ENCODE peak calls at places on chromosomes 13 and 19, in six cellular contexts. Q is left lung; Y is hepatic stellate cell; O is heart right ventricle; U is activated CD4-positive, CD25-positive, alpha-beta regulatory T cell treated with anti-CD3 and anti-CD28 coated beads, Interleukin-2, amount 50 U/mL, for 72 hours; D is NCI-H1930. Z is an unnamed sample.
A peak's percentile ranks its signal among the peaks of the same experiment; 100 is the strongest.

GRCh38 chr13:99658266-99658991 is 157.2 kb downstream of the TM9SF2 start:
- DNase-seq in Q (peak; percentile 88), Y (peak; percentile 32), O (peak; percentile 50), U (peak; percentile 49), D (peak; percentile 17), Z (peak; percentile 77)

GRCh38 chr13:92573467-92574057 is 653.0 kb upstream of the GPC6 start:
- DNase-seq in Q (no peak), Y (no peak), O (no peak), U (no peak), D (no peak), Z (no peak)

GRCh38 chr19:1073956-1074511 is 7.1 kb downstream of the ARHGAP45 start:
- DNase-seq in Q (no peak), Y (no peak), O (no peak), U (no peak), D (no peak), Z (no peak)

GRCh38 chr19:6925801-6926751 is 38.7 kb downstream of the ADGRE1 start:
- DNase-seq in Q (no peak), Y (no peak), O (no peak), U (peak; percentile 45), D (no peak), Z (no peak)

GRCh38 chr19:31578326-31578725 is 229.1 kb upstream of the TSHZ3 start:
- DNase-seq in Q (no peak), Y (no peak), O (no peak), U (no peak), D (no peak), Z (peak; percentile 63)

GRCh38 chr19:19563348-19563848 is 25.3 kb downstream of the CILP2 start:
- DNase-seq in Q (no peak), Y (no peak), O (no peak), U (no peak), D (no peak), Z (no peak)

GRCh38 chr13:36875955-36876354 is 44.1 kb downstream of the SMAD9 start:
- DNase-seq in Q (no peak), Y (no peak), O (no peak), U (no peak), D (no peak), Z (no peak)

GRCh38 chr19:45475537-45476348 is 7.9 kb downstream of the FOSB start:
- DNase-seq in Q (no peak), Y (no peak), O (no peak), U (no peak), D (no peak), Z (no peak)

GRCh38 chr13:100630564-100630963 is 42.0 kb upstream of the GGACT start:
- DNase-seq in Q (no peak), Y (no peak), O (no peak), U (no peak), D (peak; percentile 72), Z (no peak)

Z was measured in cardiac septum.